ENCODE peak calls at places on chromosome 7, in seven cellular contexts. One of them, this sample, is unnamed.

GRCh38 chr7:147611402-147611801 is 979.2 kb upstream of the C7orf33 start:
- DNase-seq in stimulated activated CD8-positive, alpha-beta memory T cell treated with anti-CD3 and anti-CD28 coated beads, Interleukin-12 subunit alpha, Interleukin-12 subunit beta, amount 100 ng/mL, for 1 hour: no peak
- DNase-seq in head of caudate nucleus: no peak
- DNase-seq in HCEC 1CT: no peak
- DNase-seq in SK-N-MC: no peak
- DNase-seq in AG08395: no peak
- DNase-seq in stimulated activated CD4-positive, alpha-beta T cell treated with anti-CD3 and anti-CD28 coated beads, Interleukin-15, amount 100 ng/mL, for 1 hour: no peak
- DNase-seq in this sample: no peak

GRCh38 chr7:98630770-98631169 is 13.7 kb downstream of the NPTX2 start:
- DNase-seq in stimulated activated CD8-positive, alpha-beta memory T cell treated with anti-CD3 and anti-CD28 coated beads, Interleukin-12 subunit alpha, Interleukin-12 subunit beta, amount 100 ng/mL, for 1 hour: no peak
- DNase-seq in AG08395: no peak
- DNase-seq in SK-N-MC: no peak
- DNase-seq in head of caudate nucleus: no peak
- DNase-seq in HCEC 1CT: no peak
- DNase-seq in stimulated activated CD4-positive, alpha-beta T cell treated with anti-CD3 and anti-CD28 coated beads, Interleukin-15, amount 100 ng/mL, for 1 hour: no peak
- DNase-seq in this sample: no peak

GRCh38 chr7:106848851-106849442 is 16.1 kb upstream of the PIK3CG start:
- DNase-seq in SK-N-MC: no peak
- DNase-seq in stimulated activated CD8-positive, alpha-beta memory T cell treated with anti-CD3 and anti-CD28 coated beads, Interleukin-12 subunit alpha, Interleukin-12 subunit beta, amount 100 ng/mL, for 1 hour: no peak
- DNase-seq in stimulated activated CD4-positive, alpha-beta T cell treated with anti-CD3 and anti-CD28 coated beads, Interleukin-15, amount 100 ng/mL, for 1 hour: no peak
- DNase-seq in AG08395: peak; percentile 90
- DNase-seq in head of caudate nucleus: no peak
- DNase-seq in HCEC 1CT: peak; percentile 77
- DNase-seq in this sample: no peak

GRCh38 chr7:22429386-22429785 is 70.6 kb downstream of the STEAP1B start:
- DNase-seq in AG08395: no peak
- DNase-seq in stimulated activated CD8-positive, alpha-beta memory T cell treated with anti-CD3 and anti-CD28 coated beads, Interleukin-12 subunit alpha, Interleukin-12 subunit beta, amount 100 ng/mL, for 1 hour: no peak
- DNase-seq in head of caudate nucleus: no peak
- DNase-seq in SK-N-MC: no peak
- DNase-seq in stimulated activated CD4-positive, alpha-beta T cell treated with anti-CD3 and anti-CD28 coated beads, Interleukin-15, amount 100 ng/mL, for 1 hour: no peak
- DNase-seq in HCEC 1CT: no peak
- DNase-seq in this sample: no peak

GRCh38 chr7:94067047-94067446 is 62.9 kb upstream of the BET1 start:
- DNase-seq in head of caudate nucleus: no peak
- DNase-seq in SK-N-MC: no peak
- DNase-seq in stimulated activated CD4-positive, alpha-beta T cell treated with anti-CD3 and anti-CD28 coated beads, Interleukin-15, amount 100 ng/mL, for 1 hour: no peak
- DNase-seq in HCEC 1CT: no peak
- DNase-seq in stimulated activated CD8-positive, alpha-beta memory T cell treated with anti-CD3 and anti-CD28 coated beads, Interleukin-12 subunit alpha, Interleukin-12 subunit beta, amount 100 ng/mL, for 1 hour: no peak
- DNase-seq in AG08395: no peak
- DNase-seq in this sample: no peak

GRCh38 chr7:87875151-87876039 is 765 bp downstream of the SLC25A40 start:
- DNase-seq in HCEC 1CT: no peak
- DNase-seq in stimulated activated CD4-positive, alpha-beta T cell treated with anti-CD3 and anti-CD28 coated beads, Interleukin-15, amount 100 ng/mL, for 1 hour: no peak
- DNase-seq in head of caudate nucleus: no peak
- DNase-seq in SK-N-MC: no peak
- DNase-seq in AG08395: peak; percentile 6
- DNase-seq in stimulated activated CD8-positive, alpha-beta memory T cell treated with anti-CD3 and anti-CD28 coated beads, Interleukin-12 subunit alpha, Interleukin-12 subunit beta, amount 100 ng/mL, for 1 hour: no peak
- DNase-seq in this sample: no peak

GRCh38 chr7:76381814-76382213 is 23.0 kb upstream of the YWHAG start:
- DNase-seq in stimulated activated CD8-positive, alpha-beta memory T cell treated with anti-CD3 and anti-CD28 coated beads, Interleukin-12 subunit alpha, Interleukin-12 subunit beta, amount 100 ng/mL, for 1 hour: no peak
- DNase-seq in HCEC 1CT: no peak
- DNase-seq in SK-N-MC: no peak
- DNase-seq in head of caudate nucleus: no peak
- DNase-seq in stimulated activated CD4-positive, alpha-beta T cell treated with anti-CD3 and anti-CD28 coated beads, Interleukin-15, amount 100 ng/mL, for 1 hour: no peak
- DNase-seq in AG08395: no peak
- DNase-seq in this sample: no peak

GRCh38 chr7:82818091-82818620 is 344.5 kb downstream of the PCLO start:
- DNase-seq in head of caudate nucleus: no peak
- DNase-seq in SK-N-MC: no peak
- DNase-seq in AG08395: no peak
- DNase-seq in stimulated activated CD8-positive, alpha-beta memory T cell treated with anti-CD3 and anti-CD28 coated beads, Interleukin-12 subunit alpha, Interleukin-12 subunit beta, amount 100 ng/mL, for 1 hour: no peak
- DNase-seq in HCEC 1CT: no peak
- DNase-seq in stimulated activated CD4-positive, alpha-beta T cell treated with anti-CD3 and anti-CD28 coated beads, Interleukin-15, amount 100 ng/mL, for 1 hour: no peak
- DNase-seq in this sample: no peak

GRCh38 chr7:89887489-89887888 is 266.8 kb upstream of the STEAP1 start:
- DNase-seq in stimulated activated CD8-positive, alpha-beta memory T cell treated with anti-CD3 and anti-CD28 coated beads, Interleukin-12 subunit alpha, Interleukin-12 subunit beta, amount 100 ng/mL, for 1 hour: no peak
- DNase-seq in AG08395: no peak
- DNase-seq in HCEC 1CT: no peak
- DNase-seq in head of caudate nucleus: no peak
- DNase-seq in stimulated activated CD4-positive, alpha-beta T cell treated with anti-CD3 and anti-CD28 coated beads, Interleukin-15, amount 100 ng/mL, for 1 hour: no peak
- DNase-seq in SK-N-MC: no peak
- DNase-seq in this sample: no peak

GRCh38 chr7:28180364-28181147 is at the start of gene JAZF1:
- DNase-seq in SK-N-MC: no peak
- DNase-seq in head of caudate nucleus: peak; percentile 57
- DNase-seq in stimulated activated CD8-positive, alpha-beta memory T cell treated with anti-CD3 and anti-CD28 coated beads, Interleukin-12 subunit alpha, Interleukin-12 subunit beta, amount 100 ng/mL, for 1 hour: peak; percentile 31
- DNase-seq in HCEC 1CT: peak; percentile 52
- DNase-seq in AG08395: peak; percentile 47
- DNase-seq in stimulated activated CD4-positive, alpha-beta T cell treated with anti-CD3 and anti-CD28 coated beads, Interleukin-15, amount 100 ng/mL, for 1 hour: peak; percentile 35
- DNase-seq in this sample: peak; percentile 44

GRCh38 chr7:142960955-142961512 is 1.1 kb downstream of the KEL start:
- DNase-seq in stimulated activated CD8-positive, alpha-beta memory T cell treated with anti-CD3 and anti-CD28 coated beads, Interleukin-12 subunit alpha, Interleukin-12 subunit beta, amount 100 ng/mL, for 1 hour: no peak
- DNase-seq in stimulated activated CD4-positive, alpha-beta T cell treated with anti-CD3 and anti-CD28 coated beads, Interleukin-15, amount 100 ng/mL, for 1 hour: no peak
- DNase-seq in AG08395: no peak
- DNase-seq in HCEC 1CT: no peak
- DNase-seq in SK-N-MC: no peak
- DNase-seq in head of caudate nucleus: no peak
- DNase-seq in this sample: no peak

GRCh38 chr7:151363182-151363581 is 21.6 kb downstream of the NUB1 start:
- DNase-seq in head of caudate nucleus: no peak
- DNase-seq in AG08395: no peak
- DNase-seq in HCEC 1CT: no peak
- DNase-seq in SK-N-MC: no peak
- DNase-seq in stimulated activated CD8-positive, alpha-beta memory T cell treated with anti-CD3 and anti-CD28 coated beads, Interleukin-12 subunit alpha, Interleukin-12 subunit beta, amount 100 ng/mL, for 1 hour: no peak
- DNase-seq in stimulated activated CD4-positive, alpha-beta T cell treated with anti-CD3 and anti-CD28 coated beads, Interleukin-15, amount 100 ng/mL, for 1 hour: no peak
- DNase-seq in this sample: no peak

GRCh38 chr7:103797647-103798307 is 191.7 kb downstream of the RELN start:
- DNase-seq in stimulated activated CD8-positive, alpha-beta memory T cell treated with anti-CD3 and anti-CD28 coated beads, Interleukin-12 subunit alpha, Interleukin-12 subunit beta, amount 100 ng/mL, for 1 hour: no peak
- DNase-seq in SK-N-MC: no peak
- DNase-seq in AG08395: no peak
- DNase-seq in HCEC 1CT: no peak
- DNase-seq in stimulated activated CD4-positive, alpha-beta T cell treated with anti-CD3 and anti-CD28 coated beads, Interleukin-15, amount 100 ng/mL, for 1 hour: no peak
- DNase-seq in head of caudate nucleus: no peak
- DNase-seq in this sample: no peak

GRCh38 chr7:15555385-15555859 is 6.4 kb downstream of the AGMO start:
- DNase-seq in stimulated activated CD4-positive, alpha-beta T cell treated with anti-CD3 and anti-CD28 coated beads, Interleukin-15, amount 100 ng/mL, for 1 hour: no peak
- DNase-seq in head of caudate nucleus: no peak
- DNase-seq in HCEC 1CT: peak; percentile 43
- DNase-seq in stimulated activated CD8-positive, alpha-beta memory T cell treated with anti-CD3 and anti-CD28 coated beads, Interleukin-12 subunit alpha, Interleukin-12 subunit beta, amount 100 ng/mL, for 1 hour: no peak
- DNase-seq in SK-N-MC: no peak
- DNase-seq in AG08395: no peak
- DNase-seq in this sample: no peak

GRCh38 chr7:44240376-44240775 is 39.6 kb downstream of the YKT6 start:
- DNase-seq in head of caudate nucleus: no peak
- DNase-seq in AG08395: no peak
- DNase-seq in stimulated activated CD4-positive, alpha-beta T cell treated with anti-CD3 and anti-CD28 coated beads, Interleukin-15, amount 100 ng/mL, for 1 hour: no peak
- DNase-seq in SK-N-MC: no peak
- DNase-seq in HCEC 1CT: no peak
- DNase-seq in stimulated activated CD8-positive, alpha-beta memory T cell treated with anti-CD3 and anti-CD28 coated beads, Interleukin-12 subunit alpha, Interleukin-12 subunit beta, amount 100 ng/mL, for 1 hour: no peak
- DNase-seq in this sample: no peak

GRCh38 chr7:66258409-66258808 is 53.3 kb downstream of the TPST1 start:
- DNase-seq in stimulated activated CD8-positive, alpha-beta memory T cell treated with anti-CD3 and anti-CD28 coated beads, Interleukin-12 subunit alpha, Interleukin-12 subunit beta, amount 100 ng/mL, for 1 hour: no peak
- DNase-seq in stimulated activated CD4-positive, alpha-beta T cell treated with anti-CD3 and anti-CD28 coated beads, Interleukin-15, amount 100 ng/mL, for 1 hour: no peak
- DNase-seq in HCEC 1CT: no peak
- DNase-seq in AG08395: no peak
- DNase-seq in head of caudate nucleus: no peak
- DNase-seq in SK-N-MC: no peak
- DNase-seq in this sample: no peak

GRCh38 chr7:105047932-105048331 is 33.9 kb downstream of the KMT2E start:
- DNase-seq in stimulated activated CD8-positive, alpha-beta memory T cell treated with anti-CD3 and anti-CD28 coated beads, Interleukin-12 subunit alpha, Interleukin-12 subunit beta, amount 100 ng/mL, for 1 hour: no peak
- DNase-seq in stimulated activated CD4-positive, alpha-beta T cell treated with anti-CD3 and anti-CD28 coated beads, Interleukin-15, amount 100 ng/mL, for 1 hour: no peak
- DNase-seq in AG08395: no peak
- DNase-seq in HCEC 1CT: no peak
- DNase-seq in head of caudate nucleus: no peak
- DNase-seq in SK-N-MC: no peak
- DNase-seq in this sample: no peak

GRCh38 chr7:80529362-80529761 is 17.5 kb upstream of the GNAT3 start:
- DNase-seq in head of caudate nucleus: no peak
- DNase-seq in stimulated activated CD8-positive, alpha-beta memory T cell treated with anti-CD3 and anti-CD28 coated beads, Interleukin-12 subunit alpha, Interleukin-12 subunit beta, amount 100 ng/mL, for 1 hour: no peak
- DNase-seq in SK-N-MC: no peak
- DNase-seq in HCEC 1CT: no peak
- DNase-seq in AG08395: no peak
- DNase-seq in stimulated activated CD4-positive, alpha-beta T cell treated with anti-CD3 and anti-CD28 coated beads, Interleukin-15, amount 100 ng/mL, for 1 hour: no peak
- DNase-seq in this sample: no peak